ENCODE peak calls at places on chromosome 5, in nine cellular contexts. One of them, this sample, is unnamed.

GRCh38 chr5:106361905-106362304 is 1308.8 kb downstream of the EFNA5 start:
- DNase-seq in type B pancreatic cell: no peak
- DNase-seq in psoas muscle: no peak
- DNase-seq in omental fat pad: no peak
- DNase-seq in HCT116: no peak
- DNase-seq in left ventricle myocardium inferior: no peak
- DNase-seq in endothelial cell: no peak
- DNase-seq in Caco-2: no peak
- DNase-seq in breast epithelium: no peak
- DNase-seq in this sample: no peak

GRCh38 chr5:168992687-168993086 is 308.3 kb downstream of the SLIT3 start:
- DNase-seq in type B pancreatic cell: no peak
- DNase-seq in psoas muscle: no peak
- DNase-seq in omental fat pad: no peak
- DNase-seq in HCT116: peak
- DNase-seq in left ventricle myocardium inferior: no peak
- DNase-seq in endothelial cell: peak
- DNase-seq in Caco-2: peak
- DNase-seq in breast epithelium: peak
- DNase-seq in this sample: no peak

GRCh38 chr5:90226433-90227099 is 183.0 kb downstream of the CETN3 start:
- DNase-seq in type B pancreatic cell: no peak
- DNase-seq in psoas muscle: no peak
- DNase-seq in omental fat pad: no peak
- DNase-seq in HCT116: no peak
- DNase-seq in left ventricle myocardium inferior: no peak
- DNase-seq in endothelial cell: no peak
- DNase-seq in Caco-2: no peak
- DNase-seq in breast epithelium: no peak
- DNase-seq in this sample: no peak

GRCh38 chr5:35644543-35644942 is 26.9 kb downstream of the SPEF2 start:
- DNase-seq in type B pancreatic cell: no peak
- DNase-seq in psoas muscle: no peak
- DNase-seq in omental fat pad: no peak
- DNase-seq in HCT116: no peak
- DNase-seq in left ventricle myocardium inferior: no peak
- DNase-seq in endothelial cell: no peak
- DNase-seq in Caco-2: no peak
- DNase-seq in breast epithelium: no peak
- DNase-seq in this sample: no peak

GRCh38 chr5:522899-523657 is 1.2 kb downstream of the SLC9A3 start:
- DNase-seq in type B pancreatic cell: no peak
- DNase-seq in psoas muscle: no peak
- DNase-seq in omental fat pad: no peak
- DNase-seq in HCT116: no peak
- DNase-seq in left ventricle myocardium inferior: no peak
- DNase-seq in endothelial cell: no peak
- DNase-seq in Caco-2: no peak
- DNase-seq in breast epithelium: no peak
- DNase-seq in this sample: no peak

GRCh38 chr5:165101709-165102108 is 1596.3 kb downstream of the MAT2B start:
- DNase-seq in type B pancreatic cell: no peak
- DNase-seq in psoas muscle: no peak
- DNase-seq in omental fat pad: no peak
- DNase-seq in HCT116: no peak
- DNase-seq in left ventricle myocardium inferior: no peak
- DNase-seq in endothelial cell: no peak
- DNase-seq in Caco-2: no peak
- DNase-seq in breast epithelium: no peak
- DNase-seq in this sample: no peak

GRCh38 chr5:106894964-106895363 is 775.8 kb downstream of the EFNA5 start:
- DNase-seq in type B pancreatic cell: no peak
- DNase-seq in psoas muscle: no peak
- DNase-seq in omental fat pad: no peak
- DNase-seq in HCT116: no peak
- DNase-seq in left ventricle myocardium inferior: no peak
- DNase-seq in endothelial cell: no peak
- DNase-seq in Caco-2: no peak
- DNase-seq in breast epithelium: no peak
- DNase-seq in this sample: no peak

GRCh38 chr5:178590141-178590923 is at the start of gene COL23A1:
- DNase-seq in type B pancreatic cell: peak
- DNase-seq in psoas muscle: peak
- DNase-seq in omental fat pad: no peak
- DNase-seq in HCT116: no peak
- DNase-seq in left ventricle myocardium inferior: peak
- DNase-seq in endothelial cell: peak
- DNase-seq in Caco-2: peak
- DNase-seq in breast epithelium: peak
- DNase-seq in this sample: peak

GRCh38 chr5:72817076-72817476 is 615 bp downstream of the TNPO1 start:
- DNase-seq in type B pancreatic cell: peak
- DNase-seq in psoas muscle: peak
- DNase-seq in omental fat pad: no peak
- DNase-seq in HCT116: peak
- DNase-seq in left ventricle myocardium inferior: peak
- DNase-seq in endothelial cell: peak
- DNase-seq in Caco-2: peak
- DNase-seq in breast epithelium: peak
- DNase-seq in this sample: no peak

GRCh38 chr5:127645300-127645726 is 3.6 kb upstream of the CTXN3 start:
- DNase-seq in type B pancreatic cell: no peak
- DNase-seq in psoas muscle: no peak
- DNase-seq in omental fat pad: no peak
- DNase-seq in HCT116: no peak
- DNase-seq in left ventricle myocardium inferior: no peak
- DNase-seq in endothelial cell: no peak
- DNase-seq in Caco-2: no peak
- DNase-seq in breast epithelium: no peak
- DNase-seq in this sample: no peak

GRCh38 chr5:139646912-139647391 is 1.2 kb upstream of the CXXC5 start:
- DNase-seq in type B pancreatic cell: no peak
- DNase-seq in psoas muscle: no peak
- DNase-seq in omental fat pad: no peak
- DNase-seq in HCT116: no peak
- DNase-seq in left ventricle myocardium inferior: peak
- DNase-seq in endothelial cell: no peak
- DNase-seq in Caco-2: no peak
- DNase-seq in breast epithelium: peak
- DNase-seq in this sample: no peak

GRCh38 chr5:62340392-62340791 is 34.4 kb downstream of the KIF2A start:
- DNase-seq in type B pancreatic cell: no peak
- DNase-seq in psoas muscle: no peak
- DNase-seq in omental fat pad: no peak
- DNase-seq in HCT116: peak
- DNase-seq in left ventricle myocardium inferior: no peak
- DNase-seq in endothelial cell: no peak
- DNase-seq in Caco-2: no peak
- DNase-seq in breast epithelium: no peak
- DNase-seq in this sample: no peak

GRCh38 chr5:131545856-131546255 is 89.2 kb downstream of the RAPGEF6 start:
- DNase-seq in type B pancreatic cell: no peak
- DNase-seq in psoas muscle: no peak
- DNase-seq in omental fat pad: no peak
- DNase-seq in HCT116: no peak
- DNase-seq in left ventricle myocardium inferior: no peak
- DNase-seq in endothelial cell: no peak
- DNase-seq in Caco-2: no peak
- DNase-seq in breast epithelium: no peak
- DNase-seq in this sample: no peak

GRCh38 chr5:119293202-119293829 is 62.5 kb upstream of the TNFAIP8 start:
- DNase-seq in type B pancreatic cell: no peak
- DNase-seq in psoas muscle: no peak
- DNase-seq in omental fat pad: no peak
- DNase-seq in HCT116: no peak
- DNase-seq in left ventricle myocardium inferior: no peak
- DNase-seq in endothelial cell: no peak
- DNase-seq in Caco-2: no peak
- DNase-seq in breast epithelium: no peak
- DNase-seq in this sample: no peak

GRCh38 chr5:30390095-30390494 is 803.4 kb upstream of the CDH6 start:
- DNase-seq in type B pancreatic cell: no peak
- DNase-seq in psoas muscle: no peak
- DNase-seq in omental fat pad: no peak
- DNase-seq in HCT116: no peak
- DNase-seq in left ventricle myocardium inferior: no peak
- DNase-seq in endothelial cell: no peak
- DNase-seq in Caco-2: peak
- DNase-seq in breast epithelium: peak
- DNase-seq in this sample: no peak

GRCh38 chr5:150394912-150395689 is 17.6 kb downstream of the CD74 start:
- DNase-seq in type B pancreatic cell: no peak
- DNase-seq in psoas muscle: no peak
- DNase-seq in omental fat pad: no peak
- DNase-seq in HCT116: no peak
- DNase-seq in left ventricle myocardium inferior: no peak
- DNase-seq in endothelial cell: no peak
- DNase-seq in Caco-2: no peak
- DNase-seq in breast epithelium: no peak
- DNase-seq in this sample: no peak
- TF ChIP-seq CTCF in type B pancreatic cell: no peak
- TF ChIP-seq CTCF in psoas muscle: no peak
- TF ChIP-seq CTCF in omental fat pad: no peak
- TF ChIP-seq CTCF in HCT116: no peak
- TF ChIP-seq CTCF in left ventricle myocardium inferior: peak
- TF ChIP-seq CTCF in endothelial cell: no peak
- TF ChIP-seq CTCF in Caco-2: no peak
- TF ChIP-seq CTCF in breast epithelium: no peak
- TF ChIP-seq CTCF in this sample: no peak

GRCh38 chr5:132822650-132823480 is 7.6 kb downstream of the SHROOM1 start:
- DNase-seq in type B pancreatic cell: no peak
- DNase-seq in psoas muscle: no peak
- DNase-seq in omental fat pad: no peak
- DNase-seq in HCT116: no peak
- DNase-seq in left ventricle myocardium inferior: no peak
- DNase-seq in endothelial cell: no peak
- DNase-seq in Caco-2: no peak
- DNase-seq in breast epithelium: no peak
- DNase-seq in this sample: no peak
- TF ChIP-seq CTCF in type B pancreatic cell: peak
- TF ChIP-seq CTCF in psoas muscle: no peak
- TF ChIP-seq CTCF in omental fat pad: no peak
- TF ChIP-seq CTCF in HCT116: no peak
- TF ChIP-seq CTCF in left ventricle myocardium inferior: no peak
- TF ChIP-seq CTCF in endothelial cell: no peak
- TF ChIP-seq CTCF in Caco-2: no peak
- TF ChIP-seq CTCF in breast epithelium: no peak
- TF ChIP-seq CTCF in this sample: no peak

DNA sequence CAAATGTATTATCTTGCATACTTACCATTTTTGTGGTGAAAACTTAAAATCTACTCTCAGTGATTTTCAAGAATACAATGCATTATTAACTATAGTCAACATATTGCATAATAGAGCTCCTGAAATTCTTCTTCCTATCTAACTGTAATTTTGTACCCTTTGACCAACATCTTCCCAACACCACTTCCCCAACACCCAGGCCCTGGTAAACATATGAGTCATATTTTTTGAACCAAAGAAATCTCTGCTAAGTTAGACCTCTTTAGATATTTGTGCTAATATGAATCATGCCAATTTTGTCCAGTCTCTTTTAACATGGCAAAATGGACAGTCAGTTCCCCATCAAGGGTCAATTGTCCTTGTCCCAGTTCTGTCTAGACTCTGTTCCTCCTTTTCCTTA is 18.5 kb upstream of the RGS7BP start:
- DNase-seq in type B pancreatic cell: no peak
- DNase-seq in psoas muscle: no peak
- DNase-seq in omental fat pad: no peak
- DNase-seq in HCT116: no peak
- DNase-seq in left ventricle myocardium inferior: no peak
- DNase-seq in endothelial cell: no peak
- DNase-seq in Caco-2: no peak
- DNase-seq in breast epithelium: no peak
- DNase-seq in this sample: no peak
- TF ChIP-seq CTCF in type B pancreatic cell: no peak
- TF ChIP-seq CTCF in psoas muscle: no peak
- TF ChIP-seq CTCF in omental fat pad: no peak
- TF ChIP-seq CTCF in HCT116: no peak
- TF ChIP-seq CTCF in left ventricle myocardium inferior: no peak
- TF ChIP-seq CTCF in endothelial cell: no peak
- TF ChIP-seq CTCF in Caco-2: no peak
- TF ChIP-seq CTCF in breast epithelium: no peak
- TF ChIP-seq CTCF in this sample: no peak

DNA sequence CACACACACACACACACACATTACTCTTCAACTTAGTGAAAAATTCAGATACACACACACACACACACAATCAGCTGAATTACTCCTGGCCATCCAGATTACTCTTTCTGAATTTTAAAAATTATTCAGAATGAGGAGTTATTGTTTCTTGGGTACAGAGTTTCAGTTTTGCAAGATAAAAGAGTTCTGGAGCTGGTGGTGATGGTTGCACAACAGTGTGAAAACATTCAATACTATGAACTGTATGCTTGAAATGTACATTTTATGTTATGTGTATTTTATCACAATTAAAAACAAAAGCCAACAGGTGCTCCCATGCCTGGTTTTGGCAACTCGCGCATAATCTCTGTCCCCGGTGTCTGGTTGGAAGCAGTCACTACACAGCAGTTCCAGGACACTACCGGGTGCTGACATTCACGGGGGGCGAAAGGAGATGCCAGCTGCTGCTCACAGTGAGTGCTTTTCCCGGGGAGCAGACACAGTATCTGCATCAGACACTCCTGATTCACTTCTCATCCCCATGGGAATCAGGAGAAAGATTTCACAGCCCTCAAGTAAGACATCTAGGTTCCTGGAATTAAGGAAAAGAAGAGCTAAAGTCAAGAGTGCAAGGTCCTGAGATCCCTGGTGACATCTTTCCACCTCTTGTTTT is 55.7 kb downstream of the LHFPL2 start:
- DNase-seq in type B pancreatic cell: no peak
- DNase-seq in psoas muscle: no peak
- DNase-seq in omental fat pad: no peak
- DNase-seq in HCT116: no peak
- DNase-seq in left ventricle myocardium inferior: no peak
- DNase-seq in endothelial cell: no peak
- DNase-seq in Caco-2: no peak
- DNase-seq in breast epithelium: no peak
- DNase-seq in this sample: no peak
- TF ChIP-seq CTCF in type B pancreatic cell: no peak
- TF ChIP-seq CTCF in psoas muscle: no peak
- TF ChIP-seq CTCF in omental fat pad: no peak
- TF ChIP-seq CTCF in HCT116: no peak
- TF ChIP-seq CTCF in left ventricle myocardium inferior: no peak
- TF ChIP-seq CTCF in endothelial cell: no peak
- TF ChIP-seq CTCF in Caco-2: no peak
- TF ChIP-seq CTCF in breast epithelium: no peak
- TF ChIP-seq CTCF in this sample: no peak

DNA sequence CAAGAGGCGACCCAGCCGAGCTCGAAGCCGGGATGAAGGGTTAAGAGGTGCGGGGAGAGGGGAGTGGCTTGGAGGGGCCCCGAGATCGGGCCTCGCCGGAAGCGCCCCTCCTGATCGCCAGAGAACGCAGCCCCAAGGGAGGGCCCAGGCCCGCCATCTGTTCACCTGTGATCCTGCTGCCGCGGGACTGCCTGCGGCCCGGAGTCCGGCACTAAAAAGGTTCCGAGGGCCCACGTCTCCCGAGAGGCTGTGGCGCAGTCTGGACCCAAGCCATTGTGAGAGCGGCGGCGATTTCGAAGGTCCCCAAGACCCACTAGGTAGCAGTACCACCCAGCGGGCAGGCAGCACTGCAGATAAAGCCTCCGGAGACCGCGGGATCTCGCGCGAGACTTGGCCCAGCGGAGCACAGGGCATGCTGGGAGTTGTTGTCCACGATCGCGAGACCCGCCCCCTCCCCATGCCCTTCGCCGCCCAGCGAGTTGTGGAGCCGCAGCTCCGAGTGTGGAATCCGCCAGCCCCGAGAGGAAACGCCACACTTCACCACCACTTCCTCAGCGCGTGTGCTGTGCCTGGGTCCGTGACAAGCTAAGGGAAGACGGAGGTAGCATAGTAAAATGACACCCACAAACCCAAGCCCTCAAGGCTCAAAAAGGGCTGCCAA is at the start of gene KIAA1191:
- DNase-seq in type B pancreatic cell: peak
- DNase-seq in psoas muscle: peak
- DNase-seq in omental fat pad: peak
- DNase-seq in HCT116: peak
- DNase-seq in left ventricle myocardium inferior: peak
- DNase-seq in endothelial cell: peak
- DNase-seq in Caco-2: peak
- DNase-seq in breast epithelium: peak
- DNase-seq in this sample: peak
- TF ChIP-seq CTCF in type B pancreatic cell: peak
- TF ChIP-seq CTCF in psoas muscle: no peak
- TF ChIP-seq CTCF in omental fat pad: no peak
- TF ChIP-seq CTCF in HCT116: no peak
- TF ChIP-seq CTCF in left ventricle myocardium inferior: peak
- TF ChIP-seq CTCF in endothelial cell: no peak
- TF ChIP-seq CTCF in Caco-2: no peak
- TF ChIP-seq CTCF in breast epithelium: no peak
- TF ChIP-seq CTCF in this sample: no peak

This sample was measured in natural killer cell.